ENCODE peak calls at places on chromosomes 3 and 15, in five cellular contexts. U, Z, W, E and A are unnamed samples.

GRCh38 chr15:99981839-99982658 is 248.8 kb upstream of the LYSMD4 start:
- DNase-seq in U (no peak), Z (no peak), W (no peak), E (no peak), A (no peak)

GRCh38 chr3:194582196-194582905 is 50.9 kb downstream of the TMEM44 start:
- DNase-seq in U (no peak), Z (no peak), W (no peak), E (no peak), A (no peak)

GRCh38 chr3:65894679-65895078 is 144.0 kb downstream of the MAGI1 start:
- DNase-seq in U (peak), Z (peak), W (no peak), E (no peak), A (no peak)

GRCh38 chr15:80152180-80152895 is 461 bp upstream of the FAH start:
- DNase-seq in U (peak), Z (peak), W (peak), E (peak), A (peak)

GRCh38 chr3:14401692-14402303 is 608 bp upstream of the SLC6A6 start:
- DNase-seq in U (no peak), Z (no peak), W (no peak), E (no peak), A (no peak)

GRCh38 chr3:16085884-16086608 is 88.4 kb upstream of the GALNT15 start:
- DNase-seq in U (peak), Z (no peak), W (peak), E (no peak), A (no peak)

GRCh38 chr3:62210016-62210415 is 163.3 kb downstream of the FEZF2 start:
- DNase-seq in U (no peak), Z (no peak), W (no peak), E (no peak), A (no peak)

GRCh38 chr3:183533410-183534132 is 21.9 kb downstream of the KLHL6 start:
- DNase-seq in U (no peak), Z (peak), W (no peak), E (no peak), A (peak)

GRCh38 chr15:76185716-76186115 is 125.6 kb downstream of the ETFA start:
- DNase-seq in U (peak), Z (peak), W (no peak), E (peak), A (no peak)

GRCh38 chr15:27091270-27091940 is 120.4 kb downstream of the GABRG3 start:
- DNase-seq in U (peak), Z (peak), W (no peak), E (no peak), A (no peak)

GRCh38 chr15:94234300-94234699 is 2.9 kb downstream of the MCTP2 start:
- DNase-seq in U (peak), Z (peak), W (no peak), E (no peak), A (peak)

GRCh38 chr15:52124270-52124878 is 11.8 kb upstream of the BCL2L10 start:
- DNase-seq in U (peak), Z (peak), W (no peak), E (no peak), A (no peak)

GRCh38 chr15:72786946-72787345 is 3.4 kb upstream of the ADPGK start:
- DNase-seq in U (no peak), Z (no peak), W (no peak), E (no peak), A (no peak)

DNA sequence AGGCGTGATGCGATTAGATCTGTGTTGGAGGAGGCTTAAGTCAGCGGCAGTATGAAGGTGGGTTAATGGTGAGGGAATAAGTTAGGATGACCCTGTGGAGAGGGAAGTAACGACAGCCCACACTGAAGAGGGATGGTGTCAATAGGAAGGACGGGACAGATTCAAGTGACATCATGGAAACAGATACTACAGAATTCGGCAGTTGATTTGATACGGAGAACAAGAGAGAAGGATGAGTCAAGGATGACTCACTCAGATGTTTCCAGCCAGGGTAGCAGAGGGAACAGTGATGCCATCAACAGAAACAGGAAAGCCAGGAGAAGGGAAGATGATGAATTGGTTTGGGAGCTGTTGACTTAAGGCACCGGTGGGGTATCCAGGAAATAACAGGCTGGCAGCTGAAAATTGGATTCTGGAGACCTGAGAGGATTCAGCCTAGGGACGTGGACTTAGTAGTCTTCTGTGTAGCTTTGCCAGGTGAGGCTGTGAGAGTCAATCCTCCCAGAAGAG is 38.0 kb downstream of the SHC4 start:
- DNase-seq in U (peak), Z (peak), W (no peak), E (no peak), A (no peak)
- H3K27ac ChIP-seq in U (no peak), Z (no peak), W (no peak), E (no peak), A (no peak)

GRCh38 chr15:29670945-29671307 is 151.3 kb downstream of the TJP1 start:
- DNase-seq in U (peak), Z (peak), W (no peak), E (no peak), A (peak)
- H3K27ac ChIP-seq in U (no peak), Z (peak), W (no peak), E (no peak), A (peak)

GRCh38 chr3:150535204-150535603 is 11.1 kb downstream of the SERP1 start:
- DNase-seq in U (no peak), Z (no peak), W (no peak), E (no peak), A (peak)

GRCh38 chr3:150543531-150543930 is 2.8 kb downstream of the SERP1 start:
- DNase-seq in U (no peak), Z (no peak), W (no peak), E (no peak), A (no peak)

GRCh38 chr3:150540297-150540696 is 6.0 kb downstream of the SERP1 start:
- DNase-seq in U (no peak), Z (no peak), W (no peak), E (no peak), A (no peak)

GRCh38 chr3:150543128-150543527 is 3.2 kb downstream of the SERP1 start:
- DNase-seq in U (no peak), Z (no peak), W (no peak), E (no peak), A (no peak)

DNA sequence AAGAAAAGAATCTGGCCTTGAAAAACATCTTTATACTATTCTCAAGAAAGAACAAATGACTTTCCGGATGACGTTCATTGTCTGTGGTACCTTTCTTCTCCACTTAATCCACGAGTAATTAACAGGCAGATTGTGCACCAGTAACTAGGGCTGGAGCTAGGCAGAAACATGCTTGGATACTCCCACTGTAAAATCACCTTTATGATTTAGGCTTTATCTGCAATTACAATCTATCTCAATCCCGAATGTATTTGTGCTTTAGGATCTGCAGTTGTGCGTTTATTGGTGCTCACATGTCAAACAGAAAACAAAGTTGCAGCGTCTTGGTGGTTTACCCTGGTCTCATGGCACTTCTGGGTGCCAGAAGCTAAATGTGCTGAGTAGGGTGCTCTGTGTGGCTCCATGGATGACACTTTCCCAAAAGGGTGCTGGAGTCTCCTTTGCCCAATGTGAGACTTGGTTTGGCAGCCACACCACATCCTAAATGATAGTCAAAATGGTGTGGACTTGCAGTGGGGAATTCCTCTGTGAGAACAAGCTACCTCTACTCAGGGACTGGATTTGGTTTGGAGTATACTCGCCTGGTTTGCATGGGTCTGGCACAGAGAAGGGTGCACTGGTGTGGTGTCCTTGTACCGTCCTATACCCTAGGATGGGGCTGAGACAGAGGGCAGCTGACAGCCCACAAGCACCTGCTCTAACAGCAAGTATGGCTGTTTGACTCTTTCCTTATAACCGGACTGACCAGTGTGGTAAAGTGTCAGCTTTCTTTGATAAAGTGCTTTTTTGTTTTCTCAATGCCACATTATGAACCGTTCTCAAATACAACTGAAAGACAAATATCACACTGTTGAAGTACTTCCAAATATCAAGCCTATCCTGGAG is 7.7 kb downstream of the SERP1 start:
- DNase-seq in U (no peak), Z (no peak), W (no peak), E (no peak), A (no peak)
- H3K27ac ChIP-seq in U (no peak), Z (no peak), W (no peak), E (no peak), A (peak)

DNA sequence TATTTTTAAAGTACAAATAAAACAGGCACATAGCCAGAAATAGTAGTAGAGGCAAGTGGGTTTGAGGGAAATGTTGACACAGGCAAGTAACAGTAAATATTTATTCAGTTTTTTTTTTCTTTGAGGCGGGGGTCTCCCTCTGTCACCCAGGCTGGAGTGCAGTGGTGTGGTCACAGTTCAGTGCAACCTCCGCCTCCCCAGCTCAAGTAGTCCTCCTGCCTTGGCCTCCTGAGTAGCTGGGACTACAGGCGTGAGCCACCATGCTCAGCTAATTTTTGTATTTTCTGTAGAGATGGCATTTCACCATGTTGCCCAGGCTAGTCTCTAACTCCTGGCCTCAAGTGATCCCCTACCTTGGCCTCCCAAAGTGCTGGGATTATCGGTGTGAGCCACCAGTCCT is 43.5 kb downstream of the PHLDB2 start:
- DNase-seq in U (no peak), Z (no peak), W (no peak), E (no peak), A (no peak)
- H3K27ac ChIP-seq in U (no peak), Z (peak), W (no peak), E (no peak), A (no peak)

GRCh38 chr3:12944849-12945248 is 103.5 kb upstream of the RPL32 start:
- DNase-seq in U (no peak), Z (no peak), W (no peak), E (no peak), A (no peak)

GRCh38 chr3:12946134-12946533 is 104.8 kb upstream of the RPL32 start:
- DNase-seq in U (no peak), Z (no peak), W (no peak), E (no peak), A (no peak)

GRCh38 chr3:12946661-12947316 is 105.4 kb upstream of the RPL32 start:
- DNase-seq in U (no peak), Z (no peak), W (no peak), E (no peak), A (no peak)

GRCh38 chr3:12943124-12944021 is 102.0 kb upstream of the RPL32 start:
- DNase-seq in U (no peak), Z (no peak), W (no peak), E (no peak), A (no peak)

GRCh38 chr3:12944413-12944812 is 103.0 kb upstream of the RPL32 start:
- DNase-seq in U (no peak), Z (no peak), W (no peak), E (no peak), A (no peak)
- H3K27ac ChIP-seq in U (peak), Z (no peak), W (peak), E (no peak), A (no peak)